ENCODE peak calls at places on chromosome 1, in ten cellular contexts. J is T-helper 9 cell; U is Kasumi-1; D is psoas muscle; Z is memory B cell; A is HCEC 1CT; F is OCI-LY7; V is ELR; X is activated CD8-positive, alpha-beta memory T cell treated with anti-CD3 and anti-CD28 coated beads, Interleukin-2, amount 50 U/mL, for 4 hours; R is neural crest cell. B is an unnamed sample.

GRCh38 chr1:66648896-66649597 is 103.2 kb upstream of the DYNLT5 start:
- DNase-seq in J (no peak), U (peak), D (no peak), Z (no peak), A (no peak), F (peak), V (no peak), X (no peak), R (no peak), B (no peak)

GRCh38 chr1:242398351-242398750 is 126.1 kb downstream of the PLD5 start:
- DNase-seq in J (no peak), U (no peak), D (no peak), Z (no peak), A (no peak), F (no peak), V (no peak), X (no peak), R (no peak), B (no peak)

GRCh38 chr1:108686609-108687313 is 5.3 kb upstream of the PRPF38B start:
- DNase-seq in J (no peak), U (no peak), D (no peak), Z (no peak), A (peak), F (no peak), V (no peak), X (no peak), R (no peak), B (no peak)

GRCh38 chr1:97308131-97308530 is 586.5 kb downstream of the PTBP2 start:
- DNase-seq in J (no peak), U (no peak), D (no peak), Z (no peak), A (peak), F (no peak), V (peak), X (no peak), R (no peak), B (no peak)

GRCh38 chr1:2248127-2248826 is 20.2 kb downstream of the SKI start:
- DNase-seq in J (no peak), U (no peak), D (peak), Z (no peak), A (no peak), F (no peak), V (no peak), X (no peak), R (peak), B (no peak)

GRCh38 chr1:186139115-186139514 is 235.9 kb downstream of the TPR start:
- DNase-seq in J (no peak), U (no peak), D (no peak), Z (no peak), A (no peak), F (no peak), V (no peak), X (no peak), R (no peak), B (no peak)

GRCh38 chr1:154574715-154575114 is 7.1 kb downstream of the CHRNB2 start:
- DNase-seq in J (no peak), U (no peak), D (no peak), Z (no peak), A (no peak), F (peak), V (peak), X (no peak), R (no peak), B (no peak)

GRCh38 chr1:17436380-17437174 is 2.9 kb downstream of the RCC2 start:
- DNase-seq in J (no peak), U (no peak), D (no peak), Z (no peak), A (no peak), F (no peak), V (no peak), X (no peak), R (peak), B (no peak)

GRCh38 chr1:48005254-48006162 is 8.3 kb upstream of the TRABD2B start:
- DNase-seq in J (no peak), U (no peak), D (no peak), Z (no peak), A (no peak), F (no peak), V (no peak), X (no peak), R (no peak), B (no peak)

GRCh38 chr1:180994262-180994661 is 28.4 kb downstream of the STX6 start:
- DNase-seq in J (no peak), U (no peak), D (no peak), Z (no peak), A (peak), F (no peak), V (peak), X (no peak), R (no peak), B (no peak)

GRCh38 chr1:117824612-117825011 is 104.8 kb downstream of the GDAP2 start:
- DNase-seq in J (no peak), U (no peak), D (peak), Z (no peak), A (no peak), F (no peak), V (no peak), X (no peak), R (no peak), B (peak)

GRCh38 chr1:182789138-182790076 is at the start of gene NPL:
- DNase-seq in J (peak), U (peak), D (peak), Z (peak), A (peak), F (peak), V (peak), X (peak), R (peak), B (peak)

GRCh38 chr1:67683736-67684525 is 1.1 kb upstream of the GADD45A start:
- DNase-seq in J (no peak), U (no peak), D (no peak), Z (no peak), A (peak), F (no peak), V (peak), X (peak), R (no peak), B (no peak)

GRCh38 chr1:171869097-171869496 is 27.8 kb downstream of the DNM3 start:
- DNase-seq in J (no peak), U (no peak), D (no peak), Z (no peak), A (no peak), F (no peak), V (no peak), X (no peak), R (no peak), B (no peak)

GRCh38 chr1:2645776-2646175 is 13.0 kb upstream of the MMEL1 start:
- DNase-seq in J (no peak), U (no peak), D (no peak), Z (no peak), A (no peak), F (no peak), V (no peak), X (no peak), R (no peak), B (no peak)

GRCh38 chr1:241847796-241848668 is at the start of gene EXO1:
- DNase-seq in J (peak), U (peak), D (peak), Z (peak), A (peak), F (peak), V (peak), X (peak), R (peak), B (peak)

GRCh38 chr1:174626031-174627020 is 178.6 kb downstream of the GPR52 start:
- DNase-seq in J (no peak), U (no peak), D (no peak), Z (no peak), A (peak), F (no peak), V (peak), X (no peak), R (no peak), B (no peak)

GRCh38 chr1:168454211-168454815 is 89.5 kb downstream of the XCL2 start:
- DNase-seq in J (no peak), U (no peak), D (no peak), Z (no peak), A (peak), F (no peak), V (peak), X (no peak), R (no peak), B (no peak)

GRCh38 chr1:27418326-27418761 is 25.9 kb downstream of the GPR3 start:
- DNase-seq in J (no peak), U (no peak), D (peak), Z (no peak), A (peak), F (no peak), V (peak), X (peak), R (no peak), B (no peak)

B was measured in right atrium auricular region.